ENCODE peak calls at places on chromosomes 5 and 9, in seven cellular contexts. Z is K562, O is HCT116, B is SK-N-SH, C is GM12878, D is HepG2, W is H1. V is an unnamed sample.

GRCh38 chr9:133609311-133610098 is at the start of gene FAM163B:
- DNase-seq in W (peak; percentile 93), O (no peak), Z (peak; percentile 85), D (no peak), C (no peak), B (peak; percentile 93), V (peak; percentile 83)

GRCh38 chr9:121369595-121370265 is at the start of gene STOM:
- DNase-seq in O (no peak), B (peak; percentile 78), C (no peak), D (peak; percentile 27), Z (no peak), W (no peak), V (no peak)

GRCh38 chr5:146342519-146342881 is 3.9 kb downstream of the POU4F3 start:
- DNase-seq in Z (no peak), W (no peak), O (no peak), C (no peak), D (no peak), B (no peak), V (no peak)

GRCh38 chr5:59648949-59649921 is 244.3 kb downstream of the PDE4D start:
- DNase-seq in Z (no peak), C (no peak), W (no peak), D (no peak), O (no peak), B (no peak), V (no peak)

GRCh38 chr9:1879501-1879900 is 135.6 kb upstream of the SMARCA2 start:
- DNase-seq in W (no peak), D (no peak), C (peak; percentile 90), B (no peak), Z (no peak), O (no peak), V (no peak)

GRCh38 chr9:135083831-135084230 is 3.6 kb upstream of the OLFM1 start:
- DNase-seq in C (no peak), O (no peak), Z (no peak), D (no peak), B (no peak), W (no peak), V (peak; percentile 38)

GRCh38 chr9:6829027-6829426 is 71.3 kb downstream of the KDM4C start:
- DNase-seq in D (peak; percentile 57), W (no peak), C (no peak), Z (no peak), B (no peak), O (peak; percentile 4), V (peak; percentile 21)

GRCh38 chr9:121133104-121133816 is 58.5 kb downstream of the CNTRL start:
- DNase-seq in B (no peak), W (peak; percentile 65), D (peak; percentile 77), C (no peak), O (no peak), Z (peak; percentile 22), V (peak; percentile 16)

GRCh38 chr5:31614147-31615030 is 24.5 kb upstream of the PDZD2 start:
- DNase-seq in O (no peak), B (no peak), Z (no peak), D (no peak), W (no peak), C (no peak), V (no peak)

GRCh38 chr5:179678238-179679013 is 2.4 kb downstream of the CBY3 start:
- DNase-seq in C (peak; percentile 86), B (peak; percentile 98), W (peak; percentile 94), O (peak; percentile 88), Z (peak; percentile 96), D (peak; percentile 90), V (peak; percentile 96)

GRCh38 chr5:179680780-179681411 is at the start of gene CBY3:
- DNase-seq in O (no peak), Z (no peak), D (peak; percentile 46), W (no peak), C (no peak), B (no peak), V (no peak)

GRCh38 chr5:179680014-179680779 is 637 bp downstream of the CBY3 start:
- DNase-seq in Z (no peak), C (no peak), W (no peak), O (no peak), D (peak; percentile 98), B (no peak), V (no peak)

GRCh38 chr5:179679014-179679674 is 1.7 kb downstream of the CBY3 start:
- DNase-seq in W (peak; percentile 89), Z (peak; percentile 17), B (peak; percentile 66), O (no peak), C (no peak), D (no peak), V (peak; percentile 70)
- TF ChIP-seq JUND in W (no peak), Z (no peak), B (no peak), O (no peak), C (no peak), D (no peak), V (no peak)

GRCh38 chr9:126166291-126166690 is 160.3 kb upstream of the MVB12B start:
- DNase-seq in Z (no peak), O (no peak), B (no peak), D (no peak), W (no peak), C (no peak), V (no peak)

GRCh38 chr9:126164796-126165525 is 161.7 kb upstream of the MVB12B start:
- DNase-seq in C (no peak), B (no peak), Z (no peak), W (peak; percentile 37), O (no peak), D (no peak), V (no peak)

GRCh38 chr9:126162611-126163381 is 163.8 kb upstream of the MVB12B start:
- DNase-seq in B (no peak), W (peak; percentile 32), Z (no peak), O (no peak), C (no peak), D (no peak), V (no peak)

GRCh38 chr9:126166866-126167265 is 159.8 kb upstream of the MVB12B start:
- DNase-seq in Z (no peak), B (no peak), W (peak; percentile 20), O (no peak), C (no peak), D (no peak), V (no peak)

DNA sequence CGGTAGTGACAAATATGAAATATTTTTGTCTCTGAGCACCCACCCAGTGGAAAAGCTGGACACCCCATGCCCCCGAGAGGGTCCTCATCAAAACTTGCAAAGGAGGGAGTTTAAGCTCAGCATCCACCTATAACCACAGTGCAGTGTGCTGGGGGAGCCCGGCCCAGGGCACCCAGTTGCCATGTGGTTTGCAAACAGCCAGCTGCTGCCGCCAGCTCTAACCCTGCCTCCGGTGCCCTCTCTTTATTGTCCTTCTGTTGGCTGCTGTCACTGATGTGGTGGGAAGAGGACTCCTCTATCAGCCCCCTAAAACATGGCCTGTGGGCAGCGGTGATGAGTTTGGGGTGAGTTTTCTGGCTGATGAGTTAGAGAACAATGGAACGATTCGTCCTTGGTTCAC is 160.9 kb upstream of the MVB12B start:
- DNase-seq in D (no peak), O (no peak), B (no peak), C (no peak), Z (no peak), W (peak; percentile 26), V (no peak)
- TF ChIP-seq JUND in D (no peak), O (no peak), B (no peak), C (no peak), Z (no peak), W (no peak), V (no peak)

GRCh38 chr5:53418844-53419243 is 61.6 kb upstream of the FST start:
- DNase-seq in B (no peak), Z (no peak), O (no peak), W (no peak), D (no peak), C (no peak), V (no peak)

GRCh38 chr5:53416144-53416730 is 64.2 kb upstream of the FST start:
- DNase-seq in Z (no peak), D (no peak), O (peak; percentile 12), C (no peak), B (no peak), W (no peak), V (no peak)

GRCh38 chr5:53422539-53422938 is 57.9 kb upstream of the FST start:
- DNase-seq in B (no peak), D (no peak), C (no peak), Z (no peak), O (no peak), W (no peak), V (no peak)

GRCh38 chr5:53418409-53418808 is 62.0 kb upstream of the FST start:
- DNase-seq in Z (no peak), C (no peak), D (no peak), O (no peak), B (no peak), W (no peak), V (no peak)

GRCh38 chr5:53419247-53419646 is 61.2 kb upstream of the FST start:
- DNase-seq in O (no peak), D (no peak), B (no peak), C (no peak), W (no peak), Z (no peak), V (no peak)
- TF ChIP-seq JUND in O (no peak), D (no peak), B (no peak), C (no peak), W (no peak), Z (no peak), V (no peak)

DNA sequence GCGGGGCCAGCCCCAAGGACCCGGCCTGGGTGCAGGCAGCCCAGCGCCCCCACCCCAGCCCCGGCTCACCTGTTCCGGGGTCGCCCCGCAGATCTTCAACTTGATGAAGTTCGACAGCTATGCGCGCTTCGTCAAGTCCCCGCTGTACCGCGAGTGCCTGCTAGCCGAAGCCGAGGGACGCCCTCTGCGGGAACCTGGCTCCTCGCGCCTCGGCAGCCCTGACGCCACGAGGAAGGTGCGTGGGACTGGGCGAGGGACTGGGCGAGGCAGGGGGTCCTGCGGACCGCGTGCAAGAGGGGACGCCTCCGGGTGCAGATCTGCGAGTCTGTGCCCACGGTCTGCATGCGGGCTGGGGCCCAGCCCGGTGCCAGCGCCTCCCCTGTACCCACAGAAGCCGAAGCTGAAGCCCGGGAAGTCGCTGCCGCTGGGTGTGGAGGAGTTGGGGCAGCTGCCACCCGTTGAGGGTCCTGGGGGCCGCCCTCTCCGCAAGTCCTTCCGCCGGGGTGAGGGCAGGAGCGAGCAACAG is 9.7 kb downstream of the RGS14 start:
- DNase-seq in O (no peak), W (no peak), B (no peak), D (no peak), Z (no peak), C (no peak), V (no peak)
- TF ChIP-seq JUND in O (no peak), W (no peak), B (no peak), D (no peak), Z (no peak), C (no peak), V (no peak)

GRCh38 chr9:69036799-69037198 is 1.2 kb downstream of the FXN start:
- DNase-seq in W (no peak), O (no peak), C (no peak), B (no peak), Z (no peak), D (peak; percentile 51), V (no peak)

GRCh38 chr9:69036319-69036718 is 767 bp downstream of the FXN start:
- DNase-seq in Z (peak; percentile 40), C (no peak), O (no peak), D (peak; percentile 47), B (no peak), W (no peak), V (no peak)

GRCh38 chr9:69030851-69031645 is 4.5 kb upstream of the FXN start:
- DNase-seq in Z (no peak), C (no peak), W (no peak), B (no peak), D (no peak), O (no peak), V (no peak)

GRCh38 chr9:69034071-69034470 is 1.5 kb upstream of the FXN start:
- DNase-seq in W (no peak), D (no peak), C (no peak), B (no peak), O (no peak), Z (no peak), V (peak; percentile 16)

GRCh38 chr9:69035438-69036316 is at the start of gene FXN:
- DNase-seq in D (peak; percentile 61), B (peak; percentile 94), W (peak; percentile 91), O (peak; percentile 56), C (peak; percentile 38), Z (peak; percentile 84), V (peak; percentile 64)
- TF ChIP-seq JUND in D (no peak), B (no peak), W (no peak), O (no peak), C (no peak), Z (no peak), V (no peak)